ENCODE peak calls at places on chromosome 14, in nine cellular contexts. One of them, this sample, is unnamed.

GRCh38 chr14:98952595-98953325 is 319.2 kb downstream of the BCL11B start:
- DNase-seq in AG10803: peak; percentile 74
- DNase-seq in fibroblast of lung: peak; percentile 84
- DNase-seq in OCI-LY7: no peak
- DNase-seq in AG09309: no peak
- DNase-seq in CD8-positive, alpha-beta T cell: no peak
- DNase-seq in fibroblast of mammary gland: peak; percentile 80
- DNase-seq in HFF-Myc: no peak
- DNase-seq in effector memory CD4-positive, alpha-beta T cell: no peak
- DNase-seq in this sample: no peak

GRCh38 chr14:42475289-42475688 is 868.6 kb downstream of the LRFN5 start:
- DNase-seq in AG10803: no peak
- DNase-seq in fibroblast of lung: no peak
- DNase-seq in OCI-LY7: no peak
- DNase-seq in AG09309: no peak
- DNase-seq in CD8-positive, alpha-beta T cell: no peak
- DNase-seq in fibroblast of mammary gland: no peak
- DNase-seq in HFF-Myc: no peak
- DNase-seq in effector memory CD4-positive, alpha-beta T cell: no peak
- DNase-seq in this sample: no peak

GRCh38 chr14:68076451-68076850 is 256.9 kb downstream of the RAD51B start:
- DNase-seq in AG10803: no peak
- DNase-seq in fibroblast of lung: peak; percentile 40
- DNase-seq in OCI-LY7: no peak
- DNase-seq in AG09309: no peak
- DNase-seq in CD8-positive, alpha-beta T cell: no peak
- DNase-seq in fibroblast of mammary gland: peak; percentile 22
- DNase-seq in HFF-Myc: no peak
- DNase-seq in effector memory CD4-positive, alpha-beta T cell: no peak
- DNase-seq in this sample: no peak

GRCh38 chr14:24813089-24813815 is 179.3 kb upstream of the GZMB start:
- DNase-seq in AG10803: no peak
- DNase-seq in fibroblast of lung: no peak
- DNase-seq in OCI-LY7: no peak
- DNase-seq in AG09309: no peak
- DNase-seq in CD8-positive, alpha-beta T cell: no peak
- DNase-seq in fibroblast of mammary gland: no peak
- DNase-seq in HFF-Myc: no peak
- DNase-seq in effector memory CD4-positive, alpha-beta T cell: no peak
- DNase-seq in this sample: no peak

GRCh38 chr14:79543966-79544365 is 667.3 kb downstream of the DIO2 start:
- DNase-seq in AG10803: no peak
- DNase-seq in fibroblast of lung: peak; percentile 61
- DNase-seq in OCI-LY7: peak; percentile 2
- DNase-seq in AG09309: no peak
- DNase-seq in CD8-positive, alpha-beta T cell: no peak
- DNase-seq in fibroblast of mammary gland: peak; percentile 58
- DNase-seq in HFF-Myc: no peak
- DNase-seq in effector memory CD4-positive, alpha-beta T cell: no peak
- DNase-seq in this sample: no peak

GRCh38 chr14:51008416-51008815 is 64.1 kb upstream of the PYGL start:
- DNase-seq in AG10803: no peak
- DNase-seq in fibroblast of lung: no peak
- DNase-seq in OCI-LY7: no peak
- DNase-seq in AG09309: no peak
- DNase-seq in CD8-positive, alpha-beta T cell: no peak
- DNase-seq in fibroblast of mammary gland: no peak
- DNase-seq in HFF-Myc: no peak
- DNase-seq in effector memory CD4-positive, alpha-beta T cell: no peak
- DNase-seq in this sample: no peak

GRCh38 chr14:56996721-56997399 is 186.6 kb upstream of the OTX2 start:
- DNase-seq in AG10803: no peak
- DNase-seq in fibroblast of lung: no peak
- DNase-seq in OCI-LY7: no peak
- DNase-seq in AG09309: no peak
- DNase-seq in CD8-positive, alpha-beta T cell: no peak
- DNase-seq in fibroblast of mammary gland: no peak
- DNase-seq in HFF-Myc: no peak
- DNase-seq in effector memory CD4-positive, alpha-beta T cell: no peak
- DNase-seq in this sample: no peak

GRCh38 chr14:67800743-67801142 is 15.6 kb downstream of the ZFYVE26 start:
- DNase-seq in AG10803: no peak
- DNase-seq in fibroblast of lung: no peak
- DNase-seq in OCI-LY7: no peak
- DNase-seq in AG09309: no peak
- DNase-seq in CD8-positive, alpha-beta T cell: no peak
- DNase-seq in fibroblast of mammary gland: no peak
- DNase-seq in HFF-Myc: no peak
- DNase-seq in effector memory CD4-positive, alpha-beta T cell: no peak
- DNase-seq in this sample: no peak

GRCh38 chr14:50060871-50061663 is 55.3 kb downstream of the VCPKMT start:
- DNase-seq in AG10803: peak; percentile 93
- DNase-seq in fibroblast of lung: peak; percentile 92
- DNase-seq in OCI-LY7: peak; percentile 41
- DNase-seq in AG09309: peak; percentile 85
- DNase-seq in CD8-positive, alpha-beta T cell: peak; percentile 61
- DNase-seq in fibroblast of mammary gland: peak; percentile 95
- DNase-seq in HFF-Myc: peak; percentile 84
- DNase-seq in effector memory CD4-positive, alpha-beta T cell: peak; percentile 32
- DNase-seq in this sample: peak; percentile 59

GRCh38 chr14:56874375-56874774 is 64.1 kb upstream of the OTX2 start:
- DNase-seq in AG10803: no peak
- DNase-seq in fibroblast of lung: no peak
- DNase-seq in OCI-LY7: peak; percentile 10
- DNase-seq in AG09309: no peak
- DNase-seq in CD8-positive, alpha-beta T cell: no peak
- DNase-seq in fibroblast of mammary gland: peak; percentile 0
- DNase-seq in HFF-Myc: no peak
- DNase-seq in effector memory CD4-positive, alpha-beta T cell: no peak
- DNase-seq in this sample: peak; percentile 19

GRCh38 chr14:32508281-32508680 is 179.2 kb downstream of the AKAP6 start:
- DNase-seq in AG10803: peak; percentile 91
- DNase-seq in fibroblast of lung: peak; percentile 55
- DNase-seq in OCI-LY7: no peak
- DNase-seq in AG09309: no peak
- DNase-seq in CD8-positive, alpha-beta T cell: no peak
- DNase-seq in fibroblast of mammary gland: no peak
- DNase-seq in HFF-Myc: no peak
- DNase-seq in effector memory CD4-positive, alpha-beta T cell: no peak
- DNase-seq in this sample: no peak

GRCh38 chr14:89394920-89395319 is 22.1 kb downstream of the FOXN3 start:
- DNase-seq in AG10803: no peak
- DNase-seq in fibroblast of lung: no peak
- DNase-seq in OCI-LY7: no peak
- DNase-seq in AG09309: no peak
- DNase-seq in CD8-positive, alpha-beta T cell: no peak
- DNase-seq in fibroblast of mammary gland: no peak
- DNase-seq in HFF-Myc: no peak
- DNase-seq in effector memory CD4-positive, alpha-beta T cell: no peak
- DNase-seq in this sample: no peak

GRCh38 chr14:69924181-69924580 is 45.0 kb downstream of the SMOC1 start:
- DNase-seq in AG10803: no peak
- DNase-seq in fibroblast of lung: no peak
- DNase-seq in OCI-LY7: no peak
- DNase-seq in AG09309: no peak
- DNase-seq in CD8-positive, alpha-beta T cell: no peak
- DNase-seq in fibroblast of mammary gland: peak; percentile 29
- DNase-seq in HFF-Myc: no peak
- DNase-seq in effector memory CD4-positive, alpha-beta T cell: no peak
- DNase-seq in this sample: no peak

DNA sequence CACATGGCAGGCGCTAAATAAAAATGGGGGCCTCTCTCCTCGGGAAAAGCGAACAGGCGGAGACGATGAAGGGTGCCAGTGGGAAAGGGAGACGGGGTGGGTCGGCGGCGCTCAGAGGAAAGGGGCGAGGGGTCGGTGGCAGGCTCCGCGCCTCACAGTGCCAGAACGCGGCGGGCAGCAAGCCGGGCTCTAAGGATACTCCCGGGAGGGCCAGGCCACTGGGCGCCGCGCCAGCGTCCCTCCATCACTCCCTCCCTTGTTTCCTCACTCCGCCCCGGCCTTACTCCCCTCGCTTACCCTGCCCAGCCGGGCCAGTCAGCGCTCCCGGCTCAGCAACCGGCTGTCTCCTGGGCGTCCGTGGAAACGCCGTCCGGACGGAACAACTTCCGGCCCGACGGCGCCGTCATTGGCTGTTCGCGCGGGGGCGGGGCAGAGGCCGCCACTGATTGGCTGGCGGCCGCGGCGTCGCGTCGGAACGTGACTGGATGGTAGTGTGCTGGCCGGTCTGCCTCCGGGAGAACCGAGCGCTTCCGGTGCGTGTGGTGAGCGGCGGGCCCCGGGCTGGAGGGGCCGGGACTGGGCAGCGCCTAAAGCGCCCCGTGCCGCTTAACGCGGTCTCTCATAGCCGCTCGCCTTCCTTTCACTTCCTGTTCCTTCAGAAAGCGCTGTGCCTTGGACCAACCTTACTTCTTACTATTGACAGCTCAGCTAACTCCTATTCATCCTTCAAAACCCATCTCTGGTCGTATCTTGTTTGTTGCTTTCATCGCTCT is 53.0 kb downstream of the SLC25A47 start:
- DNase-seq in AG10803: peak; percentile 96
- DNase-seq in fibroblast of lung: peak; percentile 96
- DNase-seq in OCI-LY7: peak; percentile 95
- DNase-seq in AG09309: peak; percentile 77
- DNase-seq in CD8-positive, alpha-beta T cell: peak; percentile 96
- DNase-seq in fibroblast of mammary gland: peak; percentile 94
- DNase-seq in HFF-Myc: no peak
- DNase-seq in effector memory CD4-positive, alpha-beta T cell: peak; percentile 89
- DNase-seq in this sample: peak; percentile 83
- H3K4me3 ChIP-seq in AG10803: peak within 1 kb of the TSS; percentile 94
- H3K4me3 ChIP-seq in fibroblast of lung: peak within 1 kb of the TSS; percentile 59
- H3K4me3 ChIP-seq in OCI-LY7: peak within 1 kb of the TSS; percentile 91
- H3K4me3 ChIP-seq in AG09309: peak within 1 kb of the TSS; percentile 90
- H3K4me3 ChIP-seq in CD8-positive, alpha-beta T cell: peak within 1 kb of the TSS; percentile 63
- H3K4me3 ChIP-seq in fibroblast of mammary gland: peak within 1 kb of the TSS; percentile 82
- H3K4me3 ChIP-seq in HFF-Myc: peak within 1 kb of the TSS; percentile 77
- H3K4me3 ChIP-seq in effector memory CD4-positive, alpha-beta T cell: peak within 1 kb of the TSS; percentile 78
- H3K4me3 ChIP-seq in this sample: peak within 1 kb of the TSS; percentile 75

GRCh38 chr14:91244501-91244901 is at the start of gene GPR68:
- DNase-seq in AG10803: peak; percentile 84
- DNase-seq in fibroblast of lung: peak; percentile 74
- DNase-seq in OCI-LY7: peak; percentile 50
- DNase-seq in AG09309: peak; percentile 62
- DNase-seq in CD8-positive, alpha-beta T cell: peak; percentile 63
- DNase-seq in fibroblast of mammary gland: peak; percentile 66
- DNase-seq in HFF-Myc: no peak
- DNase-seq in effector memory CD4-positive, alpha-beta T cell: no peak
- DNase-seq in this sample: peak; percentile 85

GRCh38 chr14:91242635-91243034 is 1.9 kb downstream of the GPR68 start:
- DNase-seq in AG10803: no peak
- DNase-seq in fibroblast of lung: no peak
- DNase-seq in OCI-LY7: no peak
- DNase-seq in AG09309: no peak
- DNase-seq in CD8-positive, alpha-beta T cell: no peak
- DNase-seq in fibroblast of mammary gland: no peak
- DNase-seq in HFF-Myc: no peak
- DNase-seq in effector memory CD4-positive, alpha-beta T cell: no peak
- DNase-seq in this sample: no peak

GRCh38 chr14:91245029-91245428 is 525 bp upstream of the GPR68 start:
- DNase-seq in AG10803: no peak
- DNase-seq in fibroblast of lung: no peak
- DNase-seq in OCI-LY7: no peak
- DNase-seq in AG09309: no peak
- DNase-seq in CD8-positive, alpha-beta T cell: peak; percentile 77
- DNase-seq in fibroblast of mammary gland: no peak
- DNase-seq in HFF-Myc: no peak
- DNase-seq in effector memory CD4-positive, alpha-beta T cell: peak; percentile 73
- DNase-seq in this sample: peak; percentile 85

GRCh38 chr14:91243098-91243483 is 1.4 kb downstream of the GPR68 start:
- DNase-seq in AG10803: no peak
- DNase-seq in fibroblast of lung: no peak
- DNase-seq in OCI-LY7: no peak
- DNase-seq in AG09309: no peak
- DNase-seq in CD8-positive, alpha-beta T cell: no peak
- DNase-seq in fibroblast of mammary gland: no peak
- DNase-seq in HFF-Myc: no peak
- DNase-seq in effector memory CD4-positive, alpha-beta T cell: no peak
- DNase-seq in this sample: no peak

DNA sequence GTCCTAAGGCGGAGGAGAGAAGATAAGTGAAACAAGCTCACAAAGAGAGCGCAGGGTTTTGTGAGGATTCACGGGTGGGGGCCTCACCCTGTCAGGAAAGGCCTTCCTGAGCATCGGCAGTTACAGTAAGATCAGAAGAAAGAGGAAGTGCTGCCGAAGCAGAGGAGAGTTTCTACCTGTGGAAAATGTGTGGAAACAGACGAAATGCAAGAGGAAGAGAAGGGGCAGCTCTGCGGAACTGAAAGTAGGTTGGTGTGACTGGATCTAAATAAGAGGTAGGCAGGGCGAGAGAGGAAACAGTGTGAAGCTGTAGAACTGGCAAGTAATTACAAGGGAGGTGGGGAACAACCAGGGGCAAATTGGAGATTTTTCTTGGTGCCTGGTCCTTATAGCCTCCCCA is 2.7 kb downstream of the GPR68 start:
- DNase-seq in AG10803: no peak
- DNase-seq in fibroblast of lung: no peak
- DNase-seq in OCI-LY7: peak; percentile 88
- DNase-seq in AG09309: no peak
- DNase-seq in CD8-positive, alpha-beta T cell: no peak
- DNase-seq in fibroblast of mammary gland: no peak
- DNase-seq in HFF-Myc: no peak
- DNase-seq in effector memory CD4-positive, alpha-beta T cell: no peak
- DNase-seq in this sample: no peak
- H3K4me3 ChIP-seq in AG10803: no peak overlapping the region
- H3K4me3 ChIP-seq in fibroblast of lung: no peak overlapping the region
- H3K4me3 ChIP-seq in OCI-LY7: peak overlapping the region; percentile 62
- H3K4me3 ChIP-seq in AG09309: no peak overlapping the region
- H3K4me3 ChIP-seq in CD8-positive, alpha-beta T cell: peak overlapping the region; percentile 33
- H3K4me3 ChIP-seq in fibroblast of mammary gland: no peak overlapping the region
- H3K4me3 ChIP-seq in HFF-Myc: no peak overlapping the region
- H3K4me3 ChIP-seq in effector memory CD4-positive, alpha-beta T cell: peak overlapping the region; percentile 52
- H3K4me3 ChIP-seq in this sample: no peak overlapping the region

DNA sequence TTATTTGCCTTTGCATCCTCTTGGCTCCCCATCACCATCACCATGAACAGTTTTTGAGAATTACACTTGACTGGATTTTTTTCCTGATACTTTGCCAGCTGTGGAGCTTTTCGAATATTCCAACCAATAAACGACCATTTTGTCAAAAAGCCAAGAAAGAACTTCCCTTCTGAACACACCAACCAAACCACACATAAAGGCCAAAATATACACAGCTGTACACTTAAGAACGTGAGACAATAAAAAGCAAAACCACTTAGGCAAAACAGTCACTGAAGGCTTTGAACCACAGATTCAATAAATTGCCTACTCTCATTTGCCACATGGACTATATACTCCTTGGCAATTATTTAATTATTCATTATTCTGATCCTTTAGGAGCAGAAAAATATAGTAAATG is 1.1 kb downstream of the C14orf93 start:
- DNase-seq in AG10803: no peak
- DNase-seq in fibroblast of lung: peak; percentile 31
- DNase-seq in OCI-LY7: peak; percentile 61
- DNase-seq in AG09309: no peak
- DNase-seq in CD8-positive, alpha-beta T cell: no peak
- DNase-seq in fibroblast of mammary gland: peak; percentile 28
- DNase-seq in HFF-Myc: peak; percentile 38
- DNase-seq in effector memory CD4-positive, alpha-beta T cell: no peak
- DNase-seq in this sample: peak; percentile 84
- H3K4me3 ChIP-seq in AG10803: no peak overlapping the region
- H3K4me3 ChIP-seq in fibroblast of lung: no peak overlapping the region
- H3K4me3 ChIP-seq in OCI-LY7: peak overlapping the region; percentile 68
- H3K4me3 ChIP-seq in AG09309: no peak overlapping the region
- H3K4me3 ChIP-seq in CD8-positive, alpha-beta T cell: no peak overlapping the region
- H3K4me3 ChIP-seq in fibroblast of mammary gland: no peak overlapping the region
- H3K4me3 ChIP-seq in HFF-Myc: peak overlapping the region; percentile 1
- H3K4me3 ChIP-seq in effector memory CD4-positive, alpha-beta T cell: no peak overlapping the region
- H3K4me3 ChIP-seq in this sample: peak overlapping the region; percentile 69

GRCh38 chr14:30227436-30227835 is 299.8 kb upstream of the PRKD1 start:
- DNase-seq in AG10803: peak; percentile 39
- DNase-seq in fibroblast of lung: peak; percentile 91
- DNase-seq in OCI-LY7: no peak
- DNase-seq in AG09309: no peak
- DNase-seq in CD8-positive, alpha-beta T cell: no peak
- DNase-seq in fibroblast of mammary gland: peak; percentile 62
- DNase-seq in HFF-Myc: no peak
- DNase-seq in effector memory CD4-positive, alpha-beta T cell: no peak
- DNase-seq in this sample: no peak
- H3K4me3 ChIP-seq in AG10803: no peak overlapping the region
- H3K4me3 ChIP-seq in fibroblast of lung: no peak overlapping the region
- H3K4me3 ChIP-seq in OCI-LY7: no peak overlapping the region
- H3K4me3 ChIP-seq in AG09309: no peak overlapping the region
- H3K4me3 ChIP-seq in CD8-positive, alpha-beta T cell: no peak overlapping the region
- H3K4me3 ChIP-seq in fibroblast of mammary gland: no peak overlapping the region
- H3K4me3 ChIP-seq in HFF-Myc: no peak overlapping the region
- H3K4me3 ChIP-seq in effector memory CD4-positive, alpha-beta T cell: no peak overlapping the region
- H3K4me3 ChIP-seq in this sample: no peak overlapping the region

This sample was measured in Jurkat, Clone E6-1.